ENCODE peak calls at places on chromosomes 5 and 9, in four cellular contexts. U is A549, L is PC-9, X is GM23338. Q is an unnamed sample. For H3K4me1, the result is how much of the 10 kb centered on the place peaks cover.

GRCh38 chr5:21236104-21236503 is 1248.1 kb upstream of the CDH18 start:
- DNase-seq in U (no peak), L (no peak), X (no peak), Q (peak)

GRCh38 chr5:1352231-1352825 is 7.4 kb upstream of the CLPTM1L start:
- DNase-seq in U (no peak), L (no peak), X (no peak), Q (no peak)

GRCh38 chr9:84701801-84702200 is 32.3 kb downstream of the NTRK2 start:
- DNase-seq in U (no peak), L (no peak), X (no peak), Q (peak)

GRCh38 chr5:111143910-111144309 is 51.8 kb downstream of the WDR36 start:
- DNase-seq in U (no peak), L (no peak), X (no peak), Q (peak)

GRCh38 chr5:147965712-147966111 is 59.4 kb upstream of the C5orf46 start:
- DNase-seq in U (no peak), L (no peak), X (no peak), Q (no peak)

GRCh38 chr5:73095564-73096238 is 24.7 kb upstream of the TMEM171 start:
- DNase-seq in U (no peak), L (no peak), X (no peak), Q (no peak)

GRCh38 chr5:98581416-98581999 is 192.0 kb upstream of the RGMB start:
- DNase-seq in U (no peak), L (no peak), X (no peak), Q (no peak)

GRCh38 chr9:124084087-124084486 is 72.5 kb downstream of the LHX2 start:
- DNase-seq in U (no peak), L (no peak), X (no peak), Q (no peak)

GRCh38 chr5:111735829-111736228 is 21.2 kb downstream of the NREP start:
- DNase-seq in U (no peak), L (no peak), X (peak), Q (peak)

GRCh38 chr9:113513111-113513510 is 49.6 kb downstream of the RGS3 start:
- DNase-seq in U (no peak), L (no peak), X (no peak), Q (no peak)

GRCh38 chr5:10331341-10331796 is 22.1 kb upstream of the MARCHF6 start:
- DNase-seq in U (no peak), L (no peak), X (no peak), Q (no peak)

GRCh38 chr9:107274096-107274495 is 9.0 kb upstream of the RAD23B start:
- DNase-seq in U (no peak), L (no peak), X (peak), Q (no peak)

GRCh38 chr5:163248333-163248732 is 189.1 kb upstream of the CCNG1 start:
- DNase-seq in U (no peak), L (no peak), X (no peak), Q (no peak)

GRCh38 chr5:30438785-30439184 is 754.7 kb upstream of the CDH6 start:
- DNase-seq in U (no peak), L (no peak), X (peak), Q (no peak)

GRCh38 chr9:91156451-91157234 is 205.1 kb downstream of the AUH start:
- DNase-seq in U (no peak), L (no peak), X (no peak), Q (no peak)

GRCh38 chr5:131749138-131749537 is 47.7 kb downstream of the FNIP1 start:
- DNase-seq in U (no peak), L (no peak), X (no peak), Q (peak)

GRCh38 chr5:132497488-132497997 is 7.0 kb upstream of the IRF1 start:
- DNase-seq in U (peak), L (peak), X (peak), Q (peak)

GRCh38 chr5:119451561-119451960 is 736 bp upstream of the HSD17B4 start:
- DNase-seq in U (no peak), L (no peak), X (peak), Q (no peak)
- TF ChIP-seq CTCF in U (no peak), L (no peak), X (peak), Q (no peak)

GRCh38 chr5:151667083-151667482 is 19.6 kb downstream of the SPARC start:
- DNase-seq in U (no peak), L (no peak), X (no peak), Q (no peak)

GRCh38 chr5:151671979-151672378 is 14.7 kb downstream of the SPARC start:
- DNase-seq in U (no peak), L (no peak), X (no peak), Q (no peak)

GRCh38 chr5:151673421-151673820 is 13.3 kb downstream of the SPARC start:
- DNase-seq in U (no peak), L (no peak), X (no peak), Q (no peak)

GRCh38 chr5:151670953-151671636 is 15.6 kb downstream of the SPARC start:
- DNase-seq in U (no peak), L (no peak), X (no peak), Q (no peak)

GRCh38 chr5:151670074-151670686 is 16.5 kb downstream of the SPARC start:
- DNase-seq in U (no peak), L (no peak), X (no peak), Q (no peak)
- H3K4me1 ChIP-seq in U (under half), L (under half), X (under half), Q (under half)

DNA sequence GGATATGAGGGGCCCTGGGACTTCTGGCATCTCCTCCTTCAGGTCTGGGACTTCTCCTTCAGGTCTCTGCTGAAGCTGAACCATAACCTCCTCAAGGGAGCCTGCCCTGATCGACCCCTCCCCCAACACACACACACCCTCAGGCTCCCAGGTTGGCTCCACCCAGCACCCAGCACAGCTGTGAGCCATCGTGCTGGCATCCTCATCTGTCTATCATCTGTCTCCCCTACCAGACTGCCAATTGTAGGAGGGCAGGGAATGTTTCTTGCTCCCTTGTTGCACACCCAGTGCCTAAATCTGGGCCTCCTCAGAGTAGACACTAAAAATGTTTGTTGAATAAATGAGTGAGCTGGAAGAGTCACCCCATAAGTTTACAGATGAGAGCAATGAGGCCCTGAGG is 71.4 kb downstream of the LRSAM1 start:
- DNase-seq in U (no peak), L (peak), X (no peak), Q (peak)
- TF ChIP-seq CTCF in U (no peak), L (no peak), X (no peak), Q (no peak)

GRCh38 chr9:86354882-86355399 is 731 bp upstream of the TUT7 start:
- DNase-seq in U (peak), L (no peak), X (no peak), Q (peak)
- H3K4me1 ChIP-seq in U (under half), L (under half), X (under half), Q (under half)

GRCh38 chr5:40017151-40017550 is 592.4 kb upstream of the DAB2 start:
- DNase-seq in U (no peak), L (no peak), X (no peak), Q (peak)

GRCh38 chr5:40017918-40018317 is 593.1 kb upstream of the DAB2 start:
- DNase-seq in U (no peak), L (no peak), X (no peak), Q (no peak)

GRCh38 chr5:40022057-40022456 is 597.3 kb upstream of the DAB2 start:
- DNase-seq in U (no peak), L (no peak), X (no peak), Q (no peak)

DNA sequence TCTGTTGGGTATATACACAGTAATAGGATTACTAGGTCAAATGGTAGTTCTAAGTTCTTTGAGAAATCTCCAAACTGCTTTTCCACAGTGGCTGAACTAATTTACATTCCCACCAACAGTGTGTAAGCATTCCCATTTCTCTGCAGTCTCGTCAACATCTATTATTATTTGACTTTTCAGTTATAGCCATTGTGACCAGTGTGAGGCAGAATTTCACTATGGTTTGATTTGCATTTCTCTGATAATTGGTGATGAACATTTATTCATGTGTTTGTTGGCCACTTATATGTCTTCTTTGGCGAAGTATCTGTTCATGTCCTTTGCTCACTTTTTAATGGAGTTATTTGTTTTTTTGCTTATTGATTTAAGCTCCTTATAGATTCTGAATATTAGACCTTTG is 596.2 kb upstream of the DAB2 start:
- DNase-seq in U (no peak), L (no peak), X (no peak), Q (no peak)
- TF ChIP-seq CTCF in U (no peak), L (no peak), X (no peak), Q (peak)

GRCh38 chr5:135449608-135450007 is 2.5 kb upstream of the DCANP1 start:
- DNase-seq in U (no peak), L (no peak), X (no peak), Q (no peak)

GRCh38 chr5:135451581-135452360 is at the start of gene TIFAB:
- DNase-seq in U (no peak), L (no peak), X (no peak), Q (no peak)

GRCh38 chr5:135448796-135449507 is 1.8 kb upstream of the DCANP1 start:
- DNase-seq in U (no peak), L (no peak), X (no peak), Q (no peak)

GRCh38 chr5:135450957-135451356 is 1.2 kb downstream of the TIFAB start:
- DNase-seq in U (no peak), L (no peak), X (no peak), Q (no peak)

DNA sequence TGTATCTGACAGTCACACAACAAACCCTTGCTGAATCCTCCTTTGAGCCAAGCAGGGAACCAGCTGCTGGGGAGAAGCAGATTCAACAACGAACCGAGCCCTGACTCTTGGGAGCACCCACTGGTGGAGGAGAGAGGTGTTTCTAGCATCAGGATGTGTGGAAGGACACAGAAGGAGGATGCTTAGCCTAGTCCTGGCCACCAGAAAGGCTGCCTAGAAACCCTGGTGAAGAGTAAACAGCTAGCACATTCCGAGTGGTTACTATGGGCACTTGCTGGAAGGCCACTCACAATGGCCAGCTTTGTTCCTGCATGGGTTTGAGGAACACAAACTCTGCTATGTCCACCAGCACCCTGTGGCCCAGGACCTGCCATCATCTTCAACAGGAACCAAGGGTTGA is 1.8 kb downstream of the TIFAB start:
- DNase-seq in U (no peak), L (no peak), X (no peak), Q (no peak)
- H3K4me1 ChIP-seq in U (under half), L (under half), X (under half), Q (under half)

GRCh38 chr5:59040007-59040803 is 457.3 kb downstream of the RAB3C start:
- DNase-seq in U (no peak), L (no peak), X (peak), Q (no peak)

GRCh38 chr5:59040804-59041201 is 457.9 kb downstream of the RAB3C start:
- DNase-seq in U (no peak), L (no peak), X (no peak), Q (no peak)

GRCh38 chr5:59042201-59042600 is 459.3 kb downstream of the RAB3C start:
- DNase-seq in U (no peak), L (no peak), X (no peak), Q (no peak)

GRCh38 chr5:59042683-59043082 is 459.8 kb downstream of the RAB3C start:
- DNase-seq in U (no peak), L (no peak), X (no peak), Q (no peak)

GRCh38 chr5:59041355-59041754 is 458.5 kb downstream of the RAB3C start:
- DNase-seq in U (no peak), L (no peak), X (no peak), Q (no peak)
- TF ChIP-seq CTCF in U (no peak), L (no peak), X (no peak), Q (no peak)

GRCh38 chr5:165232187-165232586 is 1726.8 kb downstream of the MAT2B start:
- DNase-seq in U (no peak), L (no peak), X (peak), Q (no peak)
- H3K4me1 ChIP-seq in U (under half), L (under half), X (under half), Q (under half)

GRCh38 chr9:37034938-37035471 is 937 bp upstream of the PAX5 start:
- DNase-seq in U (no peak), L (no peak), X (peak), Q (no peak)

GRCh38 chr9:37037744-37038640 is 3.9 kb upstream of the PAX5 start:
- DNase-seq in U (no peak), L (no peak), X (peak), Q (no peak)

GRCh38 chr9:37037137-37037743 is 3.2 kb upstream of the PAX5 start:
- DNase-seq in U (no peak), L (no peak), X (peak), Q (no peak)

GRCh38 chr9:37035472-37036236 is 1.6 kb upstream of the PAX5 start:
- DNase-seq in U (no peak), L (no peak), X (peak), Q (no peak)

GRCh38 chr9:37036237-37037136 is 2.4 kb upstream of the PAX5 start:
- DNase-seq in U (no peak), L (peak), X (peak), Q (no peak)
- TF ChIP-seq CTCF in U (no peak), L (no peak), X (no peak), Q (no peak)

Q was measured in foreskin keratinocyte.